ENCODE peak calls at places on chromosomes 12 and 14, in nine cellular contexts. O, N, R, X, U, A, T, Y and P are unnamed samples.
A peak's percentile ranks its signal among the peaks of the same experiment; 100 is the strongest.

GRCh38 chr14:37824936-37825698 is 229.7 kb downstream of the TTC6 start:
- DNase-seq in R (no peak), T (no peak), A (no peak), O (no peak), X (no peak), Y (peak; percentile 0), U (no peak), N (no peak), P (no peak)

GRCh38 chr12:4281173-4281654 is 7.7 kb downstream of the CCND2 start:
- DNase-seq in T (no peak), Y (no peak), R (no peak), A (no peak), N (no peak), X (peak; percentile 77), U (no peak), O (no peak), P (no peak)

GRCh38 chr12:6193853-6194815 is 6.1 kb upstream of the CD9 start:
- DNase-seq in Y (peak; percentile 53), A (peak; percentile 51), T (no peak), O (no peak), R (no peak), U (no peak), X (no peak), N (no peak), P (no peak)

GRCh38 chr14:51614707-51615106 is 37.0 kb upstream of the FRMD6 start:
- DNase-seq in O (peak; percentile 68), N (no peak), R (no peak), A (no peak), Y (no peak), X (peak; percentile 71), U (no peak), T (no peak), P (no peak)

GRCh38 chr14:38662781-38663180 is 406.9 kb upstream of the CLEC14A start:
- DNase-seq in N (no peak), R (no peak), X (no peak), T (no peak), A (no peak), U (no peak), O (no peak), Y (no peak), P (no peak)

GRCh38 chr14:50542941-50543418 is 10.6 kb upstream of the MAP4K5 start:
- DNase-seq in X (peak; percentile 68), A (no peak), R (peak; percentile 38), U (peak; percentile 33), Y (peak; percentile 69), O (peak; percentile 38), N (no peak), T (peak; percentile 46), P (no peak)

GRCh38 chr12:26821212-26821701 is 11.7 kb downstream of the ITPR2 start:
- DNase-seq in X (peak; percentile 52), O (peak; percentile 39), N (no peak), Y (no peak), R (no peak), U (no peak), A (no peak), T (no peak), P (no peak)

GRCh38 chr14:65281991-65282908 is 130.3 kb upstream of the FUT8 start:
- DNase-seq in R (no peak), Y (peak; percentile 74), T (no peak), O (peak; percentile 88), X (peak; percentile 80), U (no peak), N (peak; percentile 52), A (no peak), P (no peak)

GRCh38 chr12:31961137-31961536 is 1.9 kb downstream of the RESF1 start:
- DNase-seq in O (no peak), X (no peak), A (no peak), R (no peak), Y (no peak), T (no peak), U (no peak), N (no peak), P (no peak)

GRCh38 chr14:61179776-61180398 is 101.3 kb downstream of the TMEM30B start:
- DNase-seq in R (no peak), T (no peak), U (no peak), Y (no peak), X (peak; percentile 45), A (no peak), O (peak; percentile 46), N (no peak), P (no peak)

GRCh38 chr14:99034711-99035171 is 237.3 kb downstream of the BCL11B start:
- DNase-seq in R (no peak), T (peak; percentile 19), Y (no peak), O (no peak), U (no peak), A (no peak), X (no peak), N (no peak), P (no peak)

GRCh38 chr12:118206107-118206412 is 70.1 kb downstream of the PEBP1 start:
- DNase-seq in Y (no peak), A (no peak), N (no peak), X (peak; percentile 7), T (no peak), R (no peak), O (no peak), U (no peak), P (no peak)
- TF ChIP-seq CTCF in Y (no peak), A (no peak), N (no peak), X (no peak), T (no peak), R (no peak), O (no peak), U (no peak), P (no peak)

DNA sequence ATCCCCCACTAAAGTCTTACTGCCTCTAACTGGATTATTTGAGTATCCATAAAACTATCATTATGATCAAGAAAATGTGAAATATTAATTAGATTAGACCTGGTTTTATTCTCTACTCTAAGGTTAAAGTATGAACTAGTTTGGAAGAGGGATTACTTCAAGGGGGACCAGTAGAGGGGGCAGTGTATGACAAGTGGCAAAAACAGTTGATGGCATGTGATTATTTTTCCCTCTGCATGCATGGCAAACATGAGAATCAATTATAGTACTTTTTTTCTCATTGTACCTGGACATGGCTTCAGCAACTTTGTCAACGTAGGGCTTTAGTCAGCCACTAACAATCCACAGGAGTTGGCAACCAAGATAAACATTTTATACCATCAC is 145.0 kb upstream of the SLC38A2 start:
- DNase-seq in X (no peak), U (no peak), O (no peak), R (no peak), Y (no peak), T (no peak), N (no peak), A (no peak), P (no peak)
- TF ChIP-seq CTCF in X (no peak), U (no peak), O (peak; percentile 26), R (no peak), Y (no peak), T (no peak), N (no peak), A (no peak), P (peak; percentile 4)

DNA sequence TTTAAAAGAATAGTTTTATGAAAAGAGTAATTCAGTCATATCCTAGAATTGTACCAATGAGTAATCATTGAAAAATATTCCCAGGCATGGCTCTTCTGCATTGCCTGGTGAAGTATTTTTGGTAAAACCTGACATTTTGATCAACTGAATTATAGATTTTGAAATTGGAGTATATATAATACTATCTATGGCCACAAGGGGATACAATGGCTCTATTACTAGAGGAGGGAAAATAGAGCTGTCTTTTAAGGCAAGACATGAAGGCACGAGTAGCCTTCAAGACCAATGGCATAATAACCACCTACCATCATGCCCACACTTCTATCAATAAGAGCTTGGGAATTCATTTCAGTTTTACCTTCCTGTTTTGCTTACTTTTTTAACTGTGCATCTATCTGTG is 1241.4 kb upstream of the TMEM132C start:
- DNase-seq in N (no peak), X (peak; percentile 1), O (peak; percentile 7), U (no peak), R (no peak), A (no peak), T (no peak), Y (peak; percentile 1), P (no peak)
- TF ChIP-seq CTCF in N (peak; percentile 23), X (peak; percentile 19), O (peak; percentile 81), U (no peak), R (no peak), A (no peak), T (no peak), Y (no peak), P (no peak)

DNA sequence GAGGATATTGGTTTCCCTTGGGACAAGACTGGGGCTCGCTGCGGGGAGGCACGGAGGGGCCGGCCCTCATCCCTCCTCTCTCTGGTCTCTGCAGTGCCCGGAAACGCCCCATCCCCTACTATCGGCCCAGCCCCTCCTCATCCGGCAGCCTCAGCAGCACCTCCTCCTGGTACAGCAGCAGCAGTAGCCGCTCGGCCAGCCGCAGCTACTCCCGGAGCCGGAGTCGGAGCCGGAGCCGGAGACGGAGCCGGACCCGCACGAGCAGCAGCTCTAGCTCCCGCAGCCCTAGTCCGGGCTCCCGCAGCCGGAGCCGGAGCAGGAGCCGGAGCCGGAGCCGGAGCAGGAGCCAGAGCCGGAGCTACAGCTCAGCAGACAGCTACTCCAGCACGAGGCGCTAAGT is 22.3 kb upstream of the HSPB8 start:
- DNase-seq in X (no peak), R (no peak), Y (no peak), N (no peak), A (no peak), U (no peak), O (no peak), T (no peak), P (no peak)
- TF ChIP-seq CTCF in X (no peak), R (no peak), Y (no peak), N (no peak), A (no peak), U (no peak), O (no peak), T (no peak), P (peak; percentile 53)

DNA sequence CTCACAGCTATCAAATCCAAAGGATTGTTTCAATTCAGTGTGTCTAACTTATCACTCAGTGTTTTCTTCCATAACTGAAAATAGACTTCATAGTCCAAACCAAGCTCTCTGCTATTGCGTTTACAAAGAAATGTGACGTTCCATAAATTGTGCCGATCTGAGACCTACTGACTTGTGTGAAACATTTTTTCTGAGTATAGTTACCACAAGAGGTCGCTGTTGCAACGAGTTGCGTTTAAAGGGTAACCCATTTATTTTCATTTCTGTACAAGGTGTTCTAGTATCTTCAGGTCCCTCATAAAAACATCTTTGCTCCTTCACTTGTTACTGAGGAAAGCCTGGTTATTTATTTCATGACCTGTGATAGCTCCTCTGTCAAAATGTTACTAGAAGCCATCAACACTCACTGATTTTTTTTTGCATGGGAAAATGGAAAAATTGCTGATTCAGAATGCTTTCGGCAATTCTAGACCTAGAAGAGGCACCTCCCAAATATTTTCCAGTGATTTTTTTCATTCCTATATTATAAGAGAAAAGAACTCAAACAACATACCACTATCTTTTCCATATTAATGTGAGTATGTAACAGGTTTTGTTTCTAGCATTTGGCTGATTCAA is 60.9 kb upstream of the OR4E1 start:
- DNase-seq in U (peak; percentile 2), X (peak; percentile 59), N (no peak), Y (peak; percentile 68), O (no peak), T (no peak), A (no peak), R (peak; percentile 43), P (no peak)
- TF ChIP-seq CTCF in U (peak; percentile 57), X (peak; percentile 63), N (peak; percentile 35), Y (peak; percentile 66), O (peak; percentile 72), T (peak; percentile 58), A (no peak), R (peak; percentile 34), P (peak; percentile 77)

GRCh38 chr14:92676031-92676430 is 72.4 kb downstream of the LGMN start:
- DNase-seq in T (peak; percentile 61), Y (no peak), O (no peak), N (no peak), A (no peak), U (no peak), X (no peak), R (no peak), P (no peak)
- TF ChIP-seq CTCF in T (peak; percentile 20), Y (no peak), O (no peak), N (no peak), A (no peak), U (no peak), X (no peak), R (no peak), P (no peak)